ENCODE peak calls at places on chromosomes 2 and 18, in six cellular contexts. S, U, I, Z, H and C are unnamed samples.

GRCh38 chr2:51344886-51345285 is 313.0 kb upstream of the NRXN1 start:
- DNase-seq in S (no peak), U (no peak), I (no peak), Z (no peak), H (no peak), C (no peak)

GRCh38 chr2:120919771-120920437 is 184.2 kb downstream of the GLI2 start:
- DNase-seq in S (no peak), U (peak; percentile 94), I (no peak), Z (no peak), H (no peak), C (peak; percentile 88)

GRCh38 chr2:66920415-66920814 is 476.7 kb upstream of the ETAA1 start:
- DNase-seq in S (no peak), U (no peak), I (no peak), Z (no peak), H (no peak), C (no peak)

GRCh38 chr18:24837065-24837464 is 376.6 kb downstream of the HRH4 start:
- DNase-seq in S (no peak), U (peak; percentile 89), I (no peak), Z (no peak), H (no peak), C (no peak)

GRCh38 chr2:158191076-158191566 is 89.4 kb downstream of the UPP2 start:
- DNase-seq in S (no peak), U (peak; percentile 10), I (no peak), Z (no peak), H (no peak), C (no peak)

GRCh38 chr2:241061275-241061674 is 40.8 kb downstream of the MTERF4 start:
- DNase-seq in S (no peak), U (peak; percentile 30), I (no peak), Z (no peak), H (no peak), C (no peak)

GRCh38 chr2:11237122-11237521 is 81.9 kb downstream of the SLC66A3 start:
- DNase-seq in S (no peak), U (no peak), I (no peak), Z (no peak), H (no peak), C (no peak)

GRCh38 chr2:12619975-12620374 is 96.8 kb upstream of the TRIB2 start:
- DNase-seq in S (no peak), U (peak; percentile 94), I (no peak), Z (no peak), H (no peak), C (peak; percentile 81)

GRCh38 chr2:25312958-25313710 is 28.6 kb downstream of the DNMT3A start:
- DNase-seq in S (no peak), U (no peak), I (no peak), Z (no peak), H (no peak), C (no peak)

GRCh38 chr2:109171444-109172334 is 42.7 kb downstream of the SH3RF3 start:
- DNase-seq in S (no peak), U (peak; percentile 98), I (no peak), Z (peak; percentile 54), H (peak; percentile 38), C (peak; percentile 91)

GRCh38 chr2:201349601-201350000 is 7.5 kb downstream of the FLACC1 start:
- DNase-seq in S (peak; percentile 34), U (peak; percentile 12), I (no peak), Z (no peak), H (no peak), C (no peak)

DNA sequence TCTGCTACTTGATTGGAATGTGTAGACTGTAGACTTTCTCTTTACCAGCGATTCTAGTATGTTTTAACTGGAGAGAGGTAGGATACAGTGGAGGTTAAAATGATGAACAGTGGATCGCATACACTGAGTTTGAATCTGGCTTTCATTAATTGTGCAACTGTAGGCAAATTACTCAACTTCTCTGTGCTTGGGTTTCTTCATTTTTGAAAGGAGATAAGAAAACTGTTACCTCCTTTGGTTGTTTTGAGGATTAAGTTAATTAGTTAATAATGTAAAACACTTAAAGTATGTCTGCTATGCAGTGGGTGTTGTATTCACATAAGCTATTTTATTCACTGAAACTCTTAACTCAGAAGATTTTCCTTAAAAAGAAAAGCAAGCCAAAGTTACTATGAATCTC is 111.8 kb upstream of the CYP20A1 start:
- DNase-seq in S (no peak), U (peak; percentile 31), I (no peak), Z (no peak), H (no peak), C (no peak)
- H3K36me3 ChIP-seq in S (peaks cover 49% of the 10 kb centered on the region), U (peaks cover 61% of the 10 kb centered on the region), I (no peaks in the 10 kb centered on the region), Z (no peaks in the 10 kb centered on the region), H (peaks cover 32% of the 10 kb centered on the region), C (no peaks in the 10 kb centered on the region)

GRCh38 chr18:23626451-23627279 is 36.0 kb downstream of the ANKRD29 start:
- DNase-seq in S (no peak), U (peak; percentile 62), I (no peak), Z (no peak), H (no peak), C (no peak)
- H3K27ac ChIP-seq in S (no peak overlapping the region), U (peak overlapping the region; percentile 45), I (no peak overlapping the region), Z (no peak overlapping the region), H (no peak overlapping the region), C (no peak overlapping the region)

DNA sequence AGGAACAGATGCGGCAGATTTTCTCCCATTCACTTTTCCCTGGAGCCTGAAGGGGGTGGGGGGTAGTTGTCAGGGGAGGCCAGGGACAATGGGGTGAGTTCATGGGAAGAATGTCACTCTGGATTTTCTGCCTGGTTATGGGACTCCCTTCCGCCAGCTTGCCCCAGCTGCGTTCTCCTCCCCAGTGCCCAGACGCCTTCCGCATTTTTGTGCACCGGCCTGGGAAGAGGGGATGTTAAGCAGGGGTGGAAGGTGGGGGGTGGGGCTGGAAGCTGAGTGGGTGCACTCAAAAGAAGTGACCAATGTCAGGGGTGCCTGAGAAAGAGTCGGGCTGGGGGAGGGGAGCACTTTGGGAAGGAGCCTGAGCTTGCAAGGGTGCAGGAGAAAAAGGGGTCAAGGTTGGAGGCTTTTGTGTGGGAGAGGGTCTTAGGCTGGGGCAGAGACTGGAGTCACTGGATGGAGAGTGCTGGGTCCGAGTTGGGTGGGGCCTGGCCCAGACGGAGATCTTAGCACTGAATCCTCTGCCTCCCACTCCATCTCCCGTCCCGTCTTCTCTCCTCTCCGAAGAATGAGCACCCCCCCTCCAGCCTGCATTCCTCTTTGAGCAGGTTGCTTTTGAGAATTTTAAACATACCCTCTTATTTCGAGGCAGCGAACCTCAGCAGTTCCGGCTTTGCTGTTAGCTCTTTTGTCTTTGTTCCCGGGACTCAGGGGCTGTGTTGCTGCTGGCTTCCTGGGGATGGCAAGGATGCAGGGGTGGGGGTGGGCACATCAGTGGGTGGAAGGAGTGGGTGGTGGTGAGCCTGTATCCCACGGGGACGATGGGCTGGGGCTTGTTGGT is 2.7 kb downstream of the IGFBP2 start:
- DNase-seq in S (peak; percentile 76), U (no peak), I (no peak), Z (peak; percentile 10), H (peak; percentile 37), C (peak; percentile 66)
- H3K4me1 ChIP-seq in S (peaks cover 12% of the 10 kb centered on the region), U (peaks cover 8% of the 10 kb centered on the region), I (no peaks in the 10 kb centered on the region), Z (peaks cover 38% of the 10 kb centered on the region), H (peaks cover 27% of the 10 kb centered on the region), C (no peaks in the 10 kb centered on the region)

DNA sequence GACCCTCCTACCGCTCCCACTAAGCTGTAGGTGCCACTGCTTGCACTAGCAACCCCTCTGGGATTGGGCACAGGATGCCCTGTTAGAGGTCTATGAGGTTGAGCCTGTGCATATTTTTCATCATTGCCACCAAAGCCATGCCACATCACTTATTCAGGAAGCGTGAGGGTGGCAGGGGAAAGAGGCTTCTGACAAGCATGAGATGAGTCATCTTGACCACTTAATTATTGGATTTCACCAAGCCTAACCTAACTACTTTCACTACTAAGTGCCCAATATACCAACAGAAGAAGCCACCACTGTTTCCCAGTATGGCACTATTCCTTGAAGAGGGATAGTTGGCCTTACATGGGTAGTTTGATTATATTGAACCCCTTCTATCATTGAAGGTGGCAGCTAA is 181.3 kb upstream of the EPHA4 start:
- DNase-seq in S (no peak), U (no peak), I (no peak), Z (no peak), H (no peak), C (no peak)
- H3K36me3 ChIP-seq in S (no peaks in the 10 kb centered on the region), U (no peaks in the 10 kb centered on the region), I (no peaks in the 10 kb centered on the region), Z (no peaks in the 10 kb centered on the region), H (no peaks in the 10 kb centered on the region), C (no peaks in the 10 kb centered on the region)

DNA sequence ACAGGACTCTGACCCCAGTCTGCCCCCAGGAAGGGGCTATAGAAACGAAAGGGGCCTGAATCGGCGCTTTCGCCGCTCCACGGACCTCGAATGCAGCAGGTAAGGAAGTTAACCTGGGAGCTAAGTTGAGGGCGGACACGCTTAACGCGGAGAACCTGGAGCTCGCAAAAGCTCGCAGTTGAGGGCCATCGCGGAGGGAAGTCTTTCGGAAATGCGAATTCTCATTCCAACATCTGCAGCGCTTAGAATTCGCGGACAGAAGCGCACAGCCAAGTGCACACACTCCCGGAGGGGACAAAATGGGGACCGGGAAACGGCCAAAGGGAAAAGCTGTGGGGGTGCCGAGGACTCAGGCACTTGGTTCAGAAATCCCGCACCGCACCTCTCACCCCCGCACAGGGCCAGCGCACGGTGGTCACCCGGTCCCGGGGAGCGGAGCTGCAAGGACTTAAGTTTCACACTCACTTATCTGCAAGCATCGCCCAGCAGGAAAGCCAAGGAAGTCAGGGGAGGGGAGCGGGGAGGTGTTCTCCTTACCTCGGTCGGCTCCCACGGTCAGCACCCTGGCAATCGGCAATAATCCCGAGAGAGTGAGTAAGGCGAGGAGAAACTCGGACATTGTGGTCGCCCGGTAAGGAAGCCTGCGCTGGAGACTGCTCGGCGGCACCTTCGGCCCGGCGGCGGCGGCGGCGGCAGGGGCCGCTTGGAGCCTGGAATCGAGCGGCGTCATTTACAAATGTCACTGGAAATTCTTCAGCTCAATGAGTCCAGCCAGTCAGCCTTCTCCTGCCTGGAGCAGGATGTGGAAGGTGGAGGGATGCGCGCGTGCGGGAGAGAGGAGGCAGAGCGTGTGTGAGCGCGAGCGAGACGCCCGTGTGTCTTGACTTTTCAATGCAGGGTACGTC is 453 bp downstream of the LRP1B start:
- DNase-seq in S (peak; percentile 89), U (peak; percentile 69), I (no peak), Z (peak; percentile 55), H (peak; percentile 86), C (peak; percentile 50)
- H3K27ac ChIP-seq in S (no peak overlapping the region), U (no peak overlapping the region), I (no peak overlapping the region), Z (no peak overlapping the region), H (no peak overlapping the region), C (no peak overlapping the region)

DNA sequence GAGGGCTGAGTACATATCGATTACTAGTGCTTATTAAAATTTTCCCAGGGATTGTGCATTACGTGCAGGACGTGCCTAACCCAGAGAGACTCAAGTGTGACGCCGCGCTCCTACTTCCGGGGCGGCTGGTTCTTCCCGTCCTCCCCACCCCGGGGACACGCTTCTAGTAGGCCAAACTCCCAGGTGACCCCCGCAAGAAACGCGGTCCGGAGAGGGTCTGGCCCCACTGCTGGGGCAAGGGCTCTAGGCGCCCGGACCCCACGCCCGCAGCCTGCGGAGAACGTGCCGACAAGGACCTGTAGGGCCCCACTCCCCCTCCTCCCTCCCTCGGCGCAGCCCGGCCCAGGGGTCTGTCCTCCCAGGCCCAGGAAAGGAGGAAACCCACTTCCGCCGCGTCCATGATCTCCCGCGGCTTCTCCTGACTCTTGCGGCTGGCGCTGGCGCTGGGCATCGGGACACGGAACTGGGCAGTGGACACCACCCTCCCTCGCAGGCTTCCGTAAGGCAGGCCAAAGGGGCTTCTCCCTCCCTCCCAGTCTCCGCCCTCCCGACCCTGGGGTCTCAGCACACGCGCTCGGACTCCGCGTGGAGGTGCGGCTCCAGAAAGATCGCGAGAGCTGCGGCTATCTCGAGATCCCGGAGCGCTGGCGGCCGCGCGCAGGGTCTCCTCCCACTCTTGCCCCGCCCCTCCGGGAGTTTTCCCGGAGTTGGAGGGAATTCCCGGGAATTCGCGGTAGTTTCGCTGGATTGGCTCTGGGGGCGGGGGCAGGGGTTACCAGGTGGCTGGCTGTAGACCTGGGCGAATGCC is at the start of gene DARS1:
- DNase-seq in S (peak; percentile 98), U (peak; percentile 96), I (peak; percentile 76), Z (peak; percentile 94), H (peak; percentile 96), C (peak; percentile 96)
- H3K4me1 ChIP-seq in S (no peaks in the 10 kb centered on the region), U (peaks cover 14% of the 10 kb centered on the region), I (peaks cover 25% of the 10 kb centered on the region), Z (peaks cover 10% of the 10 kb centered on the region), H (peaks cover 10% of the 10 kb centered on the region), C (no peaks in the 10 kb centered on the region)